ENCODE peak calls at places on chromosomes 7 and 10, in ten cellular contexts. N, Q, J, L, P, Y, U, A, W and D are unnamed samples.

GRCh38 chr7:21352540-21353387 is 75.1 kb upstream of the SP4 start:
- DNase-seq in N (no peak), W (no peak), J (no peak), Q (no peak), U (no peak), Y (no peak), A (no peak), L (no peak), P (peak; percentile 39), D (no peak)

GRCh38 chr10:4241724-4242345 is 456.8 kb upstream of the KLF6 start:
- DNase-seq in N (no peak), P (no peak), Q (no peak), J (no peak), Y (peak; percentile 56), A (peak; percentile 94), W (no peak), L (no peak), U (no peak), D (peak; percentile 18)

GRCh38 chr10:48682265-48682664 is 2.4 kb upstream of the WDFY4 start:
- DNase-seq in Y (no peak), N (no peak), L (no peak), A (no peak), J (no peak), Q (no peak), W (peak; percentile 77), U (no peak), P (no peak), D (no peak)

GRCh38 chr7:82105463-82105862 is 335.6 kb upstream of the HGF start:
- DNase-seq in W (no peak), P (no peak), L (no peak), U (peak; percentile 86), A (no peak), N (no peak), Q (no peak), J (no peak), Y (no peak), D (no peak)

GRCh38 chr7:157541796-157542668 is 205.2 kb downstream of the DNAJB6 start:
- DNase-seq in Q (no peak), U (no peak), A (no peak), P (no peak), Y (no peak), J (peak; percentile 9), W (no peak), L (peak; percentile 11), N (no peak), D (no peak)

GRCh38 chr10:60974463-60975149 is 30.6 kb upstream of the RHOBTB1 start:
- DNase-seq in W (no peak), A (no peak), P (no peak), J (no peak), U (peak; percentile 86), L (no peak), Y (no peak), Q (no peak), N (no peak), D (no peak)

GRCh38 chr7:16531682-16532081 is 5.1 kb downstream of the LRRC72 start:
- DNase-seq in L (no peak), U (no peak), J (no peak), Y (no peak), A (no peak), Q (no peak), W (no peak), P (no peak), N (no peak), D (no peak)

GRCh38 chr10:56351909-56352630 is 9.0 kb downstream of the ZWINT start:
- DNase-seq in A (no peak), Y (no peak), L (no peak), Q (no peak), J (no peak), N (no peak), U (no peak), W (no peak), P (no peak), D (no peak)

GRCh38 chr10:128062837-128063563 is 63.2 kb downstream of the MKI67 start:
- DNase-seq in J (no peak), N (no peak), A (no peak), W (no peak), Q (no peak), P (peak; percentile 73), L (no peak), U (no peak), Y (no peak), D (no peak)

GRCh38 chr7:120959929-120960484 is 9.4 kb downstream of the ING3 start:
- DNase-seq in N (no peak), P (no peak), L (no peak), U (no peak), Q (no peak), A (no peak), J (no peak), W (no peak), Y (no peak), D (no peak)

GRCh38 chr10:74981831-74982633 is 129.4 kb upstream of the SAMD8 start:
- DNase-seq in A (no peak), Q (no peak), N (peak; percentile 14), U (no peak), Y (no peak), L (no peak), J (no peak), W (no peak), P (no peak), D (no peak)

DNA sequence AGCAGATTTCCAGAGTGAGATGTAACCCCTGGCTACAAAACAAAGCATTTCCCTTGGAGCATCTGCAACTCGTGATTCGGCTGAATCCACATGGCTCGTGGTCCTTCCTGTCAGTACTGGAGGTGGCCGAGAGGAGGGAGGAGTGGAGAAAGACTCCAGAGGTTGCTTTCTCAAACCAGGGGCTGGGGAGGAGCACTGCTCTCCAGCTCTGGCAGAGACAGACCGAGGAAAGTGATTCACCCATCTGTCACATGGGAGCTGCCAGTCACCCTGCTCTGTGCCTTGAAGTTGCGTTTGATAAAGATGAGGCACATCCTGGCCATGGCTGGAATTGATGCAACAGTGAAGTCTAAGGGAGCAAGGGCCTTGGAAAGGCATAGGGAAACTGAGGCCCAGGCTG is 72.8 kb downstream of the COL13A1 start:
- DNase-seq in A (no peak), W (no peak), Q (peak; percentile 69), N (no peak), P (no peak), L (no peak), Y (no peak), J (no peak), U (peak; percentile 66), D (no peak)
- TF ChIP-seq CTCF in A (no peak), W (no peak), Q (no peak), N (no peak), P (no peak), L (no peak), Y (no peak), J (no peak), U (no peak), D (no peak)

GRCh38 chr10:116827214-116827671 is 22.1 kb upstream of the ENO4 start:
- DNase-seq in Q (no peak), Y (no peak), P (no peak), U (no peak), N (no peak), J (no peak), L (no peak), A (no peak), W (no peak), D (no peak)
- TF ChIP-seq CTCF in Q (no peak), Y (no peak), P (no peak), U (peak; percentile 8), N (peak; percentile 26), J (no peak), L (no peak), A (peak; percentile 14), W (no peak), D (no peak)

DNA sequence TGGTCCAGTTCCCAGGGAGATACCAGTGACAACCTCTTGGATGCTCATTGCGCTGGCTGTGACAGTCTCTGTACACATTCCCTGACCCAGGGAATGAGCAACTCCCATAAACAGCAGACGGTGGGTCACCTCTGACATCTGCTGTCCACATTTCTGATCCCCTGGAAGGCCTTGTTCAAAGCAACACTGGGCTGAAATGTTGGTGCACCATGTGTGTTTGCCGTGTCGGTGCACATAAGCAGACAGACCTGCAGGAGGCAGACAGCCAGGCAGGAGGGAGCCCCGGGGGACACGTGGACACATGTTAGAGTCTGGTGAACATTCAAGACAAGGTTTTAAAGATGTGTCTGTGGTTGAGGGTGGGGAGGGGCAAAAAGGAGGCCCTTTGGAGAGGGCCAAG is 254.9 kb downstream of the PLXNA4 start:
- DNase-seq in W (no peak), U (no peak), P (peak; percentile 22), Y (no peak), A (no peak), Q (no peak), J (peak; percentile 85), L (no peak), N (peak; percentile 66), D (peak; percentile 26)
- TF ChIP-seq CTCF in W (no peak), U (no peak), P (no peak), Y (no peak), A (no peak), Q (no peak), J (peak; percentile 42), L (no peak), N (peak; percentile 62), D (no peak)

GRCh38 chr7:94907420-94908203 is at the start of gene PPP1R9A:
- DNase-seq in A (no peak), J (peak; percentile 53), Y (peak; percentile 31), P (no peak), W (no peak), N (peak; percentile 87), Q (no peak), L (peak; percentile 78), U (no peak), D (peak; percentile 51)
- TF ChIP-seq CTCF in A (peak; percentile 15), J (no peak), Y (no peak), P (no peak), W (peak; percentile 26), N (peak; percentile 60), Q (no peak), L (no peak), U (peak; percentile 31), D (peak; percentile 45)

DNA sequence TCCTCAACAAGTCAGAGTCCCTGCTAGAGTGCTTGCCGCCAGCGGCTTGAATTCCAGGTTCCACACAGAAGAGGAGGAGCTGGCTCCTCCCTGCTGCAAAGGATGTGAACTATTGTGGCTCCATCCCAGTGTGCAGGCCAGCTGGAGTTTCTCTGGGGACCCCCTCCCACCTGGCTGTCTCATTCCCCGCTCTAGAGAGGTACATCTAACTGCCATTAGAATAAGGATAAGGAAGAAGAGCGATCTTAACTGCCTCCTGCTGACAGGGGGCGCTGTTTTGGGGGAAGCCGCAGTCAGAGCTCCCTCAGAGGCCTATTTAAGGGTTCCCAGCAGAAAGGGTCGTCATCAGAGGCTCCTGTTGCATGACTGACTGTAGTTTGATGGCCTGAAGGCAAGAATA is 40.8 kb upstream of the HECW1 start:
- DNase-seq in N (peak; percentile 30), W (no peak), P (peak; percentile 45), L (no peak), A (no peak), Q (no peak), Y (no peak), U (no peak), J (peak; percentile 75), D (peak; percentile 27)
- TF ChIP-seq CTCF in N (peak; percentile 53), W (no peak), P (peak; percentile 55), L (no peak), A (peak; percentile 33), Q (no peak), Y (no peak), U (peak; percentile 41), J (peak; percentile 73), D (peak; percentile 59)

GRCh38 chr7:85030893-85031292 is 156.0 kb downstream of the SEMA3D start:
- DNase-seq in J (no peak), W (no peak), Y (no peak), Q (no peak), P (no peak), N (no peak), U (peak; percentile 65), A (peak; percentile 19), L (no peak), D (no peak)
- TF ChIP-seq CTCF in J (peak; percentile 67), W (peak; percentile 50), Y (no peak), Q (no peak), P (peak; percentile 48), N (no peak), U (peak; percentile 34), A (peak; percentile 46), L (no peak), D (peak; percentile 80)